ENCODE peak calls at places on chromosomes 4 and X, in five cellular contexts. O is fibroblast of lung; Y is glomerular endothelial cell; M is T1000; X is activated T-cell treated with anti-CD3 and anti-CD28 coated beads, Interleukin-2, amount 50 U/mL, for 4 hours. F is an unnamed sample.

GRCh38 chr4:177051473-177052060 is 258.1 kb upstream of the NEIL3 start:
- DNase-seq in O (no peak), Y (peak), M (no peak), X (no peak), F (peak)

GRCh38 chrX:7215842-7216241 is 67.9 kb upstream of the PUDP start:
- DNase-seq in O (peak), Y (no peak), M (no peak), X (no peak), F (no peak)

GRCh38 chrX:12439396-12439795 is 301.1 kb downstream of the FRMPD4 start:
- DNase-seq in O (no peak), Y (no peak), M (no peak), X (no peak), F (no peak)

GRCh38 chr4:140374130-140374477 is 658 bp downstream of the SCOC start:
- DNase-seq in O (no peak), Y (no peak), M (no peak), X (no peak), F (no peak)

GRCh38 chr4:76459291-76459723 is 24.3 kb downstream of the SHROOM3 start:
- DNase-seq in O (peak), Y (no peak), M (no peak), X (no peak), F (peak)

GRCh38 chrX:1609311-1609710 is 5.5 kb upstream of the ASMT start:
- DNase-seq in O (no peak), Y (no peak), M (no peak), X (no peak), F (no peak)

GRCh38 chr4:154344686-154345085 is 146.9 kb downstream of the DCHS2 start:
- DNase-seq in O (no peak), Y (no peak), M (no peak), X (no peak), F (no peak)

GRCh38 chr4:106898621-106899230 is 137.4 kb downstream of the DKK2 start:
- DNase-seq in O (peak), Y (peak), M (no peak), X (no peak), F (peak)

GRCh38 chr4:133095591-133095990 is 53.5 kb upstream of the PCDH10 start:
- DNase-seq in O (peak), Y (no peak), M (no peak), X (no peak), F (no peak)

GRCh38 chr4:114677346-114677979 is 78.9 kb downstream of the UGT8 start:
- DNase-seq in O (no peak), Y (no peak), M (no peak), X (no peak), F (no peak)

GRCh38 chrX:140505421-140506337 is 810 bp upstream of the SOX3 start:
- DNase-seq in O (no peak), Y (no peak), M (no peak), X (no peak), F (no peak)

GRCh38 chrX:40262641-40263560 is 165.1 kb upstream of the BCOR start:
- DNase-seq in O (peak), Y (no peak), M (peak), X (no peak), F (no peak)

GRCh38 chr4:152678841-152679240 is 956 bp downstream of the TMEM154 start:
- DNase-seq in O (no peak), Y (no peak), M (no peak), X (no peak), F (no peak)

GRCh38 chr4:1401409-1402020 is 4.7 kb downstream of the NKX1-1 start:
- DNase-seq in O (no peak), Y (no peak), M (no peak), X (peak), F (no peak)

GRCh38 chrX:46814966-46815365 is 21.9 kb upstream of the RP2 start:
- DNase-seq in O (no peak), Y (no peak), M (no peak), X (no peak), F (no peak)

F was measured in pulmonary artery endothelial cell.